ENCODE peak calls at places on chromosomes 6 and 20, in seven cellular contexts. A, F, D, J, I, S and G are unnamed samples.

GRCh38 chr20:44516491-44516890 is 5.4 kb downstream of the SERINC3 start:
- DNase-seq in I (no peak), S (no peak), A (no peak), D (no peak), J (peak; percentile 80), F (no peak), G (no peak)

GRCh38 chr20:43755390-43755789 is 28.6 kb upstream of the GTSF1L start:
- DNase-seq in S (no peak), D (no peak), J (peak; percentile 88), A (no peak), I (no peak), F (no peak), G (no peak)

GRCh38 chr6:73177221-73177944 is 47.9 kb downstream of the KHDC1L start:
- DNase-seq in I (no peak), F (no peak), A (no peak), D (no peak), J (no peak), S (no peak), G (no peak)

GRCh38 chr6:20261685-20262084 is 49.4 kb upstream of the MBOAT1 start:
- DNase-seq in I (no peak), F (no peak), S (no peak), D (no peak), J (no peak), A (no peak), G (no peak)

GRCh38 chr20:57280221-57280620 is 13.8 kb upstream of the BMP7 start:
- DNase-seq in J (no peak), I (no peak), F (no peak), D (no peak), A (no peak), S (no peak), G (peak; percentile 69)

GRCh38 chr6:49409951-49410542 is 53.0 kb downstream of the MMUT start:
- DNase-seq in I (peak; percentile 73), D (peak; percentile 54), S (peak; percentile 59), J (peak; percentile 71), F (peak; percentile 57), A (peak; percentile 78), G (peak; percentile 65)

GRCh38 chr20:25017257-25017803 is 24.8 kb upstream of the APMAP start:
- DNase-seq in F (peak; percentile 87), D (no peak), I (no peak), J (no peak), A (peak; percentile 50), S (peak; percentile 64), G (no peak)

GRCh38 chr20:44959082-44959895 is 908 bp downstream of the TOMM34 start:
- DNase-seq in F (peak; percentile 86), J (peak; percentile 84), D (no peak), A (peak; percentile 81), S (peak; percentile 65), I (no peak), G (peak; percentile 82)

GRCh38 chr6:131134950-131135243 is 370 bp upstream of the AKAP7 start:
- DNase-seq in A (no peak), D (no peak), S (no peak), F (no peak), J (no peak), I (no peak), G (no peak)

GRCh38 chr6:149134531-149134933 is 183.0 kb upstream of the TAB2 start:
- DNase-seq in D (no peak), A (no peak), J (peak; percentile 46), F (no peak), S (no peak), I (no peak), G (no peak)

GRCh38 chr6:35919827-35920751 is 809 bp downstream of the SRPK1 start:
- DNase-seq in A (peak; percentile 75), I (no peak), D (no peak), J (peak; percentile 76), S (peak; percentile 56), F (peak; percentile 85), G (peak; percentile 90)

GRCh38 chr20:9460518-9460917 is 53.9 kb upstream of the LAMP5 start:
- DNase-seq in D (no peak), S (no peak), A (no peak), I (no peak), J (peak; percentile 47), F (peak; percentile 16), G (peak; percentile 58)

GRCh38 chr6:148671085-148671484 is 75.7 kb upstream of the UST start:
- DNase-seq in I (no peak), A (no peak), F (no peak), S (no peak), J (no peak), D (no peak), G (no peak)

GRCh38 chr6:109060585-109060984 is 34.1 kb downstream of the SESN1 start:
- DNase-seq in A (no peak), S (no peak), J (peak; percentile 24), D (no peak), I (no peak), F (no peak), G (no peak)
- H3K27ac ChIP-seq in A (no peak overlapping the region), S (no peak overlapping the region), J (no peak overlapping the region), D (no peak overlapping the region), I (no peak overlapping the region), F (no peak overlapping the region), G (no peak overlapping the region)

DNA sequence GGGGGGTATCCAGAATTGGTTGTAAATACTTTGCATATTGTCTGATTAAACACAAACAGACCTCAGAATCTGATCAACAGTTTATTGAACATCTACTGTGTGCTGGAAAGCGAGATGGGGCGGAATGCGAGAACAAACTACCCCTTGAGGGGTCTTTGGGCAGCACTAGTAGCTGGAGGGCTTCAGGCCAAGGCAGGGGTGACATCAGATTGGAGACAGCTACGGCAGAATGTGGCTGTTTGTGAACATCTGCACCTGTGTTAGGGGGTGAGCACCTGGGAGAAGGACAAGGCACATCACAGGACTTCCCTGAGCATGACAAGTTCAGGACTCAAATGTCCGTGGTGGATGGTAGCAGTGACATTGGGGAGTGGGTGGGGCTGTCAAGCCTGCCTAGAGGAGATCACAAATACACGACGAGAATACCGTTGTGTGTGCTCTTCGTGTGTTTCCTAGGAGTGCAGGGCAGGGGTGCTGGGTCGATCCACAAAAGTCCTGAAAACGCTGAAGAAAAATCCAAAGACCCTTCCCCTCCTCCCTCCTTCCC is 59.5 kb downstream of the SRC start:
- DNase-seq in D (no peak), J (no peak), I (no peak), F (no peak), A (no peak), S (no peak), G (peak; percentile 65)
- H3K27ac ChIP-seq in D (no peak overlapping the region), J (no peak overlapping the region), I (no peak overlapping the region), F (no peak overlapping the region), A (no peak overlapping the region), S (no peak overlapping the region), G (no peak overlapping the region)

GRCh38 chr6:71056656-71057055 is 99.8 kb upstream of the B3GAT2 start:
- DNase-seq in I (no peak), J (no peak), D (no peak), S (no peak), F (no peak), A (no peak), G (no peak)
- H3K27ac ChIP-seq in I (no peak overlapping the region), J (no peak overlapping the region), D (no peak overlapping the region), S (no peak overlapping the region), F (no peak overlapping the region), A (no peak overlapping the region), G (no peak overlapping the region)

GRCh38 chr6:18216411-18216810 is 47.9 kb downstream of the DEK start:
- DNase-seq in D (no peak), J (peak; percentile 43), I (no peak), A (no peak), F (peak; percentile 70), S (no peak), G (peak; percentile 76)
- H3K27ac ChIP-seq in D (no peak overlapping the region), J (peak overlapping the region; percentile 59), I (no peak overlapping the region), A (no peak overlapping the region), F (no peak overlapping the region), S (no peak overlapping the region), G (peak overlapping the region; percentile 82)

GRCh38 chr6:4135665-4136353 is 434 bp upstream of the ECI2 start:
- DNase-seq in J (peak; percentile 95), D (peak; percentile 78), S (peak; percentile 85), I (peak; percentile 93), F (peak; percentile 82), A (peak; percentile 99), G (peak; percentile 98)
- H3K27ac ChIP-seq in J (peak overlapping the region; percentile 78), D (peak overlapping the region; percentile 64), S (peak overlapping the region; percentile 20), I (peak overlapping the region; percentile 58), F (peak overlapping the region; percentile 43), A (peak overlapping the region; percentile 77), G (peak overlapping the region; percentile 58)

GRCh38 chr6:121851056-121851455 is 415.6 kb downstream of the GJA1 start:
- DNase-seq in D (no peak), I (no peak), F (no peak), J (peak; percentile 35), S (no peak), A (no peak), G (no peak)
- H3K27ac ChIP-seq in D (no peak overlapping the region), I (peak overlapping the region; percentile 42), F (no peak overlapping the region), J (no peak overlapping the region), S (no peak overlapping the region), A (no peak overlapping the region), G (peak overlapping the region; percentile 41)

GRCh38 chr6:82015043-82015442 is 232.5 kb downstream of the IBTK start:
- DNase-seq in J (peak; percentile 71), F (peak; percentile 61), S (no peak), D (no peak), I (no peak), A (no peak), G (no peak)

GRCh38 chr6:82013561-82014275 is 233.8 kb downstream of the IBTK start:
- DNase-seq in I (no peak), A (no peak), J (peak; percentile 80), S (peak; percentile 34), F (peak; percentile 71), D (no peak), G (peak; percentile 73)

GRCh38 chr6:82015526-82015925 is 232.0 kb downstream of the IBTK start:
- DNase-seq in F (no peak), S (peak; percentile 22), A (no peak), J (no peak), I (no peak), D (no peak), G (no peak)

GRCh38 chr6:82017316-82017715 is 230.2 kb downstream of the IBTK start:
- DNase-seq in F (peak; percentile 95), J (peak; percentile 95), A (no peak), S (peak; percentile 79), D (peak; percentile 55), I (peak; percentile 35), G (no peak)

GRCh38 chr6:82017773-82018172 is 229.8 kb downstream of the IBTK start:
- DNase-seq in I (no peak), D (no peak), S (no peak), F (no peak), A (no peak), J (no peak), G (no peak)
- H3K27ac ChIP-seq in I (no peak overlapping the region), D (no peak overlapping the region), S (no peak overlapping the region), F (peak overlapping the region; percentile 97), A (peak overlapping the region; percentile 67), J (peak overlapping the region; percentile 82), G (peak overlapping the region; percentile 62)

DNA sequence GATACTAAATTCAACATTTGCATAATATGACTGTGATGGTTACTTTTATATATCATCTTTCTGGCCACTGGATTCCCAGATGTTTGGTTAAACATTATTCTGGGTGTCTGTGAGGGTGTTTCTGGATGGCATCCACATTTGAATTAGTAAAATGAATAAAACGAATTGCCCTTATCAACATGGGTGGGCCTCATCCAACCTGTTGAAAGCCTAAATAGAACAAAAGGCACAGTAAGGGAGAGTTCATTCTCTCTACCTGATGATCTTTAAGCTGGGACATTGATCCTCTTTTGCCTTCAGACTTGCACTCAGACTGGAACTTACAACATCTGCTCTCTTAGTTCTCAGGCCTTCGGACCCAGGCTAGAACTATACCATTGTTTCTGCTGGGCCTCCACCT is 57.6 kb downstream of the CD24 start:
- DNase-seq in I (no peak), S (no peak), D (no peak), J (no peak), A (no peak), F (no peak), G (no peak)
- H3K27ac ChIP-seq in I (no peak overlapping the region), S (no peak overlapping the region), D (no peak overlapping the region), J (no peak overlapping the region), A (no peak overlapping the region), F (no peak overlapping the region), G (no peak overlapping the region)